ENCODE peak calls at places on chromosome 5, in seven cellular contexts. V is ascending aorta, M is IMR-90, A is MM.1S, T is keratinocyte, W is left ventricle myocardium inferior, I is endothelial cell of umbilical vein. P is an unnamed sample.

GRCh38 chr5:40410939-40411635 is 268.6 kb upstream of the PTGER4 start:
- DNase-seq in V (no peak), M (peak; percentile 60), I (no peak), A (no peak), T (peak; percentile 85), W (no peak), P (peak; percentile 51)

GRCh38 chr5:53302524-53302923 is 177.9 kb upstream of the FST start:
- DNase-seq in A (no peak), V (no peak), I (no peak), T (no peak), W (no peak), M (peak; percentile 38), P (no peak)

GRCh38 chr5:32443145-32443540 is 1.4 kb downstream of the ZFR start:
- DNase-seq in T (no peak), W (no peak), A (no peak), I (peak; percentile 61), V (no peak), M (peak; percentile 57), P (peak; percentile 7)

GRCh38 chr5:980001-980588 is 28.5 kb upstream of the NKD2 start:
- DNase-seq in V (no peak), W (no peak), M (no peak), T (no peak), A (no peak), I (peak; percentile 29), P (no peak)

GRCh38 chr5:17331649-17332048 is 114.2 kb downstream of the BASP1 start:
- DNase-seq in A (no peak), I (no peak), M (no peak), V (no peak), T (no peak), W (no peak), P (no peak)

GRCh38 chr5:989961-990530 is 18.6 kb upstream of the NKD2 start:
- DNase-seq in I (peak; percentile 62), A (no peak), W (peak; percentile 78), T (no peak), M (no peak), V (peak; percentile 78), P (no peak)

GRCh38 chr5:112710896-112711295 is 26.8 kb upstream of the APC start:
- DNase-seq in W (no peak), V (no peak), I (no peak), T (no peak), M (no peak), A (no peak), P (no peak)

GRCh38 chr5:74272831-74273545 is 367.5 kb downstream of the ENC1 start:
- DNase-seq in M (no peak), W (no peak), A (no peak), T (no peak), I (no peak), V (no peak), P (no peak)

GRCh38 chr5:153660919-153661318 is 170.4 kb downstream of the GRIA1 start:
- DNase-seq in T (no peak), I (no peak), W (no peak), V (no peak), M (peak; percentile 10), A (no peak), P (no peak)

GRCh38 chr5:154644745-154645411 is 110.3 kb upstream of the LARP1 start:
- DNase-seq in T (no peak), V (no peak), W (no peak), A (no peak), M (no peak), I (no peak), P (no peak)

GRCh38 chr5:118616281-118616680 is 372.1 kb downstream of the DTWD2 start:
- DNase-seq in W (no peak), V (no peak), M (no peak), I (no peak), A (no peak), T (no peak), P (no peak)

GRCh38 chr5:1743061-1743768 is 56.4 kb downstream of the MRPL36 start:
- DNase-seq in M (no peak), W (no peak), I (no peak), V (peak; percentile 31), T (no peak), A (no peak), P (no peak)

GRCh38 chr5:176547811-176548210 is 1.3 kb upstream of the CDHR2 start:
- DNase-seq in A (no peak), I (no peak), V (no peak), M (no peak), W (no peak), T (no peak), P (no peak)

GRCh38 chr5:176545737-176546509 is 3.2 kb upstream of the CDHR2 start:
- DNase-seq in V (no peak), M (no peak), A (no peak), I (no peak), T (peak; percentile 84), W (no peak), P (no peak)

GRCh38 chr5:176549871-176550270 is 729 bp downstream of the CDHR2 start:
- DNase-seq in T (no peak), M (no peak), V (no peak), W (no peak), A (no peak), I (no peak), P (no peak)

GRCh38 chr5:176550275-176550831 is 1.2 kb downstream of the CDHR2 start:
- DNase-seq in M (no peak), T (no peak), W (no peak), V (no peak), A (peak; percentile 21), I (no peak), P (no peak)

GRCh38 chr5:176548967-176549444 is at the start of gene CDHR2:
- DNase-seq in V (no peak), I (no peak), A (no peak), M (no peak), T (no peak), W (no peak), P (no peak)
- H3K4me3 ChIP-seq in V (no peak within 1 kb of the TSS), I (no peak within 1 kb of the TSS), A (peak within 1 kb of the TSS; percentile 47), M (no peak within 1 kb of the TSS), T (no peak within 1 kb of the TSS), W (no peak within 1 kb of the TSS), P (no peak within 1 kb of the TSS)

DNA sequence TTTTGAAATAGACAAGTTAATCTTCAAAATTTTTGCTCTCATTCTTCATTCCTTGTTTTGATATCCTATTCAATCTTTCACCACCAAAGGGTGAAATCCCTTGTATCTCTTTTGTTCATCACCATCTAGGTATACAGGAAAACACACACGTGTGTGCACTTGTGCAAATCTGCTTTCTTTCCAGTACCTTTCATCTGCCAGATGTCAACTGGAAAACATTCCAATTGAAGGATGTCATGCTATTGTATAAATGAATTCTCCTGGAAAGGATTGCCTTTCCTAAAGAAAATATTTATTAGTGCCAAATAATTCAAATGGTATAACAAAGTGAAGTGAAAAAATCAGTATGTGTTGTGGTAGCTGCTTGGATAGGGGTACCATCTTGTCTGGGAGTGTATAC is 123.7 kb downstream of the RANBP17 start:
- DNase-seq in A (no peak), W (no peak), V (no peak), T (no peak), M (peak; percentile 10), I (peak; percentile 74), P (no peak)
- TF ChIP-seq CTCF in A (no peak), W (no peak), V (no peak), T (no peak), M (no peak), I (no peak), P (no peak)

DNA sequence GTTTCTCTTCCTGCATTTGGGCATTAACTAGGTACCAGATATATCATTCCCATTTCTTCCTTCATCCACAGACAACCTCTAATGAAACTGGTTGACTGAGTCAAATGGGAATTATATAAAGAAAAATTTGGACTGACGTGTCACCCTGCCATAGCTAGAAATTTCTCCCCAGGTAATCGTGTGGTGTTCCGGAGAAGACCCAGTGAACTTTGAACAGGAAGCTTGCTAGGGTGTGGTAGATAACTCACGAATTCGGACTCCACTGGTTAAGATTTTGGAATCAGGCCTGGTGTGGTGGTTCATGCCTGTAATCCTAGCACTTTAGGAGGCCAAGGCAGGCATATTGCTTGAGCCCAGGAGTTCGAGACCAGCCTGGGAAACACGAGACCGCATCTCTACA is 114.3 kb upstream of the OTULINL start:
- DNase-seq in A (no peak), T (no peak), M (no peak), I (no peak), V (no peak), W (no peak), P (no peak)
- H3K36me3 ChIP-seq in A (no peaks in the 10 kb centered on the region), T (peaks cover 31% of the 10 kb centered on the region), M (peaks cover 62% of the 10 kb centered on the region), I (peaks cover 15% of the 10 kb centered on the region), V (peaks cover 48% of the 10 kb centered on the region), W (peaks cover 80% of the 10 kb centered on the region), P (peaks cover 94% of the 10 kb centered on the region)

GRCh38 chr5:138983984-138984383 is 108.8 kb upstream of the LRRTM2 start:
- DNase-seq in V (no peak), I (no peak), T (no peak), W (no peak), A (no peak), M (no peak), P (no peak)
- H3K4me3 ChIP-seq in V (no peak overlapping the region), I (no peak overlapping the region), T (no peak overlapping the region), W (no peak overlapping the region), A (no peak overlapping the region), M (no peak overlapping the region), P (no peak overlapping the region)

GRCh38 chr5:149597618-149598017 is 16.3 kb downstream of the ARHGEF37 start:
- DNase-seq in W (no peak), A (no peak), M (no peak), T (no peak), V (peak; percentile 49), I (no peak), P (no peak)

GRCh38 chr5:149600932-149601331 is 19.6 kb downstream of the ARHGEF37 start:
- DNase-seq in A (no peak), I (no peak), T (no peak), V (peak; percentile 40), M (no peak), W (no peak), P (no peak)

GRCh38 chr5:149599375-149599774 is 18.1 kb downstream of the ARHGEF37 start:
- DNase-seq in M (no peak), W (no peak), V (no peak), A (no peak), I (no peak), T (no peak), P (no peak)

GRCh38 chr5:149596712-149597111 is 15.4 kb downstream of the ARHGEF37 start:
- DNase-seq in T (no peak), A (no peak), V (peak; percentile 34), M (no peak), I (peak; percentile 75), W (no peak), P (no peak)

DNA sequence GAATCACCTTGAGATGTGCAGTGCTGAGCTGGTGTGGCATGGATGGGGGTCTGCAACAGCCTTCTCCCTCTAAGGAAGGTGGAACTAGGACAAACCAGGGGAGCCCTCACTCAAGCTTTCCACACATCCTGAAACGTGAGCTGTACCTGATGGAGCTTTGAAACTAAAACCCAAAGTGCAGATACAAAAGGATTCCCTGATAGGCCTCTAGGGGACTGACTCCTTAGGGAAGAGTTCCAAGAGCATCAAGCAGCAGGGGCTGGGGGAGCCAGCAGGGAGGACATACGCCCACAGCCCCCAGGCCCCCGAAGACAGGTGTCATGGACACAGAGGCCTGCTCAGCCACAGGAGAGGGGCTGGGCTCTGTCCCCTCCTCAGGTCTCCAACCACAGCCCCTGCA is 17.7 kb downstream of the ARHGEF37 start:
- DNase-seq in W (no peak), A (no peak), T (no peak), I (no peak), M (no peak), V (peak; percentile 51), P (no peak)
- TF ChIP-seq CTCF in W (no peak), A (no peak), T (no peak), I (no peak), M (no peak), V (no peak), P (no peak)

P was measured in brain microvascular endothelial cell.